ENCODE peak calls at places on chromosomes 5 and 9, in eight cellular contexts. U is fibroblast of pulmonary artery; J is lung; K is brain microvascular endothelial cell; B is ovary; L is CD8-positive, alpha-beta T cell; P is PC-9; M is uterus. H is an unnamed sample.

GRCh38 chr9:88816141-88816540 is 175.1 kb upstream of the S1PR3 start:
- DNase-seq in U (peak), J (no peak), K (peak), B (no peak), L (no peak), P (no peak), M (no peak), H (no peak)

GRCh38 chr5:14721990-14722656 is 57.6 kb downstream of the OTULIN start:
- DNase-seq in U (no peak), J (no peak), K (no peak), B (no peak), L (no peak), P (no peak), M (no peak), H (peak)

GRCh38 chr9:137494104-137494544 is 35.0 kb upstream of the NSMF start:
- DNase-seq in U (no peak), J (no peak), K (no peak), B (no peak), L (no peak), P (peak), M (no peak), H (no peak)

GRCh38 chr5:112657804-112658203 is 79.9 kb upstream of the APC start:
- DNase-seq in U (no peak), J (no peak), K (no peak), B (no peak), L (no peak), P (no peak), M (no peak), H (no peak)

GRCh38 chr5:74632947-74633356 is 7.6 kb downstream of the ENC1 start:
- DNase-seq in U (peak), J (no peak), K (peak), B (no peak), L (no peak), P (no peak), M (no peak), H (no peak)

GRCh38 chr9:113463418-113464285 is at the start of gene RGS3:
- DNase-seq in U (no peak), J (peak), K (no peak), B (peak), L (no peak), P (peak), M (no peak), H (peak)

GRCh38 chr5:158510479-158510878 is 589.2 kb downstream of the EBF1 start:
- DNase-seq in U (no peak), J (no peak), K (no peak), B (no peak), L (no peak), P (no peak), M (no peak), H (no peak)

GRCh38 chr5:17333755-17334154 is 116.3 kb downstream of the BASP1 start:
- DNase-seq in U (no peak), J (no peak), K (no peak), B (no peak), L (no peak), P (no peak), M (no peak), H (no peak)

GRCh38 chr9:88988796-88989641 is 2.2 kb upstream of the S1PR3 start:
- DNase-seq in U (peak), J (no peak), K (no peak), B (no peak), L (no peak), P (no peak), M (no peak), H (no peak)

DNA sequence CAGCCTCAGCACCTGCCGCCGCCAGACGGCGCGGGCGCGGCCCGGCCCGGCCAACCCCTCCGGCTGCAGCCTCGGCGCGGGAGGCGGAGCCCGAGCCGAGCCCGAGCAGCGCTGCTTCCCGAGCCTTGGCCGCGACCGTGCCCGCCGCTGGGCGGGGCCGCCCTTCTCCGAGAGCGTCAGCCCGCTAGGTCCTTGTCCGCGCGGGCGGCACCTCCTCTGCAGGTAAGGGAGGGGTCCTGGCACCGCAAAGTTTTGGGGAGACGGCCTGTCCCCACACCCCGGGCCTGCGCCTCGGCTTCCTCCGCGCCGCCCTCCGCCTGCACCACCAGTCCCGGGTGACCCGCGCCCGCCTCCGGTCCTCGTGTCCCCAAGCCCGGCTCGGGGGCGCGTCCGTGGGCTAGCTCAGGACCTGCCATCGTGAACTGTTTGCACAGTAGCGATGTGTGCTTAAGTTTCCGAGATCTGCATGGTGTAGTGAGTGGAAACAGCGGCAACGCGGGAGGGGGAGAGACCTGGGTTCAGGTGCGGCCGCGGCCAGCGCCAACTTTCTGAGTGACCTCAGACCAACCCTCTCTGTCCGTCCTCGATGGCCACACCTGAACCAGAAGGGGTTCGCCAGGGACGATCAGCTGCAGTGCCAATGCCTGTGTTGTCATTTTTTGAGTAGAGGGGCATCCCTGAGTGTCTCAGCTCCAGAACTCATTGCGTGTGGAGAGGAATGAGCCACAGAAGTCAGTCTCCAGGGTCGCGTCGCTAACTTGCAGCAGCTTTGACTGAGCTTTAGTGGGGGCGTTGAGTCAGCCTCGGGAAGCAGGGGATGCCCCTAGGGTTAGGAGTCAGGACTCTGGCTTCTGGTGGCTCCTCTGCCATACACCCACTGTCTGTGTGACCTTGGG is at the start of gene FRMPD1:
- DNase-seq in U (peak), J (peak), K (peak), B (peak), L (peak), P (peak), M (peak), H (peak)
- TF ChIP-seq CTCF in U (no peak), J (no peak), K (no peak), B (no peak), L (no peak), P (no peak), M (no peak), H (peak)

GRCh38 chr9:107874591-107875374 is 385.2 kb upstream of the KLF4 start:
- DNase-seq in U (no peak), J (no peak), K (no peak), B (no peak), L (no peak), P (no peak), M (no peak), H (no peak)

GRCh38 chr9:107875571-107875980 is 386.0 kb upstream of the KLF4 start:
- DNase-seq in U (no peak), J (no peak), K (no peak), B (no peak), L (no peak), P (no peak), M (no peak), H (no peak)

GRCh38 chr9:107870927-107871720 is 381.6 kb upstream of the KLF4 start:
- DNase-seq in U (peak), J (no peak), K (no peak), B (no peak), L (no peak), P (no peak), M (no peak), H (no peak)

GRCh38 chr9:107872457-107873192 is 383.1 kb upstream of the KLF4 start:
- DNase-seq in U (no peak), J (no peak), K (no peak), B (no peak), L (no peak), P (no peak), M (no peak), H (no peak)

DNA sequence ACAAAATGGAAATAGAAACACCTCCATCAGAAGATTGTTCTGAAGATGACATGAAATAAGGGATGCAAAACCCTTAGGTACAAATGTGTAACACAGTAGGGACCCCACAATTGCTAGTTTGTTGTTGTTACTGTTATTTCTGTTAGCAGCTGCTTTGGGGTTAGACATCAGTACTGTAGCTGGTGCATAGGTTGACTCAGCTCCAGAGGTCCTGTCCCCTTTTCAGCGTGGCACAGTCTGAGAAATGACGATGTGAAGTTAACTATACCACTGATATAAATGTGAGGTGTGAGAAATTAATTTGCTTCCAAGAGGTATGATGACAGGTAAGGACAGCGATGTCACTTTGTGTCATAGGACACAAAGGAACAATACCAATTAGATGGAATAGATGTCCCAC is 384.6 kb upstream of the KLF4 start:
- DNase-seq in U (no peak), J (no peak), K (no peak), B (no peak), L (no peak), P (no peak), M (no peak), H (no peak)
- H3K4me3 ChIP-seq in U (no peak), J (no peak), K (no peak), B (no peak), L (no peak), P (no peak), M (no peak), H (no peak)

GRCh38 chr9:124399323-124399962 is 15.8 kb downstream of the PSMB7 start:
- DNase-seq in U (peak), J (no peak), K (peak), B (no peak), L (no peak), P (no peak), M (peak), H (no peak)
- TF ChIP-seq CTCF in U (peak), J (no peak), K (peak), B (no peak), L (no peak), P (no peak), M (no peak), H (no peak)

DNA sequence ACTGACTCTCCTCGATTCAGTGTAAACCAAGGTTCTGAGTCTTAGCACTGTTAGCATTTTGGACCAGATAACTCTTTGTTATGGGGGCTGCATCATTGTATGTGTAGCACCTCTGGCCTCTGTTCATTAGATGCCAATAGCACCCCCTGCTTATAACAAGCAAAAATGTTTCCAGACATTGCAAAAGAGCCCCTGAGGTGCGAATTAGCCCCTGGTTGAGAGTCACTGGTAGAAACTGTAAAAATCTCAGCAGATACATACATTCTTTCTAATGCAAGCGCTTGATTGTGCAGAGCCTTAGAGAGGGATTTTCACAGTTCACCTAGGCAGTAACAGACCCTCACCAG is 2.8 kb downstream of the ADRB2 start:
- DNase-seq in U (no peak), J (no peak), K (no peak), B (no peak), L (no peak), P (no peak), M (no peak), H (no peak)
- H3K4me3 ChIP-seq in U (no peak), J (peak), K (no peak), B (no peak), L (peak), P (peak), M (no peak), H (peak)

GRCh38 chr5:38403407-38403806 is 145.0 kb downstream of the EGFLAM start:
- DNase-seq in U (peak), J (no peak), K (peak), B (no peak), L (no peak), P (no peak), M (no peak), H (no peak)
- TF ChIP-seq CTCF in U (no peak), J (no peak), K (no peak), B (no peak), L (no peak), P (no peak), M (no peak), H (no peak)

GRCh38 chr5:30607301-30607700 is 586.2 kb upstream of the CDH6 start:
- DNase-seq in U (no peak), J (no peak), K (peak), B (no peak), L (no peak), P (no peak), M (no peak), H (no peak)
- H3K4me3 ChIP-seq in U (no peak), J (no peak), K (no peak), B (no peak), L (no peak), P (no peak), M (no peak), H (no peak)

H was measured in LNCaP clone FGC.